ENCODE peak calls at places on chromosomes 3 and 15, in six cellular contexts. S is pancreas; B is type B pancreatic cell; M is lower leg skin; X is GM13977; Y is CD4-positive, alpha-beta T cell. V is an unnamed sample.

GRCh38 chr3:158918008-158918407 is 116.2 kb downstream of the MFSD1 start:
- DNase-seq in S (peak), B (no peak), M (no peak), X (peak), Y (no peak), V (no peak)

GRCh38 chr3:183924956-183925355 is 40.3 kb upstream of the PARL start:
- DNase-seq in S (no peak), B (no peak), M (peak), X (no peak), Y (no peak), V (peak)

GRCh38 chr3:51538115-51538458 is 432 bp upstream of the RAD54L2 start:
- DNase-seq in S (no peak), B (no peak), M (no peak), X (peak), Y (peak), V (no peak)

GRCh38 chr15:101183226-101183925 is 68.5 kb downstream of the CHSY1 start:
- DNase-seq in S (no peak), B (no peak), M (no peak), X (no peak), Y (no peak), V (no peak)

GRCh38 chr3:108473711-108474110 is 36.7 kb downstream of the MYH15 start:
- DNase-seq in S (no peak), B (no peak), M (no peak), X (no peak), Y (no peak), V (no peak)

GRCh38 chr3:82085356-82085755 is 323.9 kb upstream of the GBE1 start:
- DNase-seq in S (no peak), B (no peak), M (no peak), X (no peak), Y (no peak), V (no peak)

GRCh38 chr3:25002052-25002451 is 426.0 kb upstream of the RARB start:
- DNase-seq in S (no peak), B (no peak), M (no peak), X (no peak), Y (no peak), V (no peak)

GRCh38 chr3:10285307-10285706 is 7.4 kb downstream of the GHRL start:
- DNase-seq in S (no peak), B (no peak), M (no peak), X (no peak), Y (no peak), V (no peak)

GRCh38 chr15:67050062-67050461 is 15.3 kb upstream of the SMAD3 start:
- DNase-seq in S (no peak), B (no peak), M (no peak), X (no peak), Y (no peak), V (no peak)

GRCh38 chr15:66284276-66284675 is 9.1 kb upstream of the DIS3L start:
- DNase-seq in S (no peak), B (no peak), M (no peak), X (no peak), Y (no peak), V (no peak)

GRCh38 chr3:69182588-69183299 is 60.3 kb upstream of the LMOD3 start:
- DNase-seq in S (no peak), B (no peak), M (no peak), X (no peak), Y (no peak), V (peak)

GRCh38 chr15:49124371-49124770 is 31.0 kb downstream of the COPS2 start:
- DNase-seq in S (no peak), B (no peak), M (no peak), X (no peak), Y (no peak), V (no peak)

GRCh38 chr3:135516143-135516542 is 449.4 kb upstream of the PPP2R3A start:
- DNase-seq in S (no peak), B (no peak), M (no peak), X (no peak), Y (no peak), V (no peak)

GRCh38 chr3:117721866-117722265 is 1012.3 kb downstream of the TUSC7 start:
- DNase-seq in S (no peak), B (no peak), M (no peak), X (no peak), Y (no peak), V (no peak)

GRCh38 chr3:64667887-64668581 is 19.8 kb downstream of the ADAMTS9 start:
- DNase-seq in S (no peak), B (no peak), M (no peak), X (no peak), Y (no peak), V (no peak)
- TF ChIP-seq CTCF in S (no peak), B (peak), M (no peak), X (no peak), Y (no peak), V (no peak)

DNA sequence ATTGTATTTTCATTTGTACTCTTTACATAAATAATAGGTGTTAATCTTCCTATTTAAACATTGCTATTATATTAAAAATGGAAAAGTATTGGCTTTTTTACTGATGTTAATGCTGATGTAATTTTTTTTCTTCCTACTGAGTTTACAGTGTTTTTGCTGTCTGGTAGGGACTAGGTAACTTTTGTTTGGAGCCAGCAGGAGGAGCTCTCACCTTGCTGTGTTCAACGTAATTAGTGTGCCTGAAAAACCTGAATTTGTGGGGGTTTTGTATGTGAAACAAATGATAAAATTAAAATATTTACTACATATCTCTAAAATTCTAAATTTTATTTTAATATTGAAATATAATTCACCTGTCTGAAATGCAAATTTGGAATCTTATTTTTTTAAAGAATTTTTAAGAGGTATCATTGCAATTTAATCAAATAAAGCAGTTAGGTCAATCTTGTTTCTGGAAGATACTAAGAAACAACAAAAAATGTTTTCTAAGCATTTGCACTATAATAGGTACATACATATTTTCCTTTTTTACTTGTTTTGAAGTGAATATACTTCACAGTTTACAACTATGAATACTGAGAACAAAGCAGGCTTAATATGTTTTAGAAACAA is 48.8 kb downstream of the EPHA6 start:
- DNase-seq in S (no peak), B (no peak), M (no peak), X (no peak), Y (no peak), V (no peak)
- TF ChIP-seq CTCF in S (peak), B (peak), M (no peak), X (peak), Y (no peak), V (peak)

DNA sequence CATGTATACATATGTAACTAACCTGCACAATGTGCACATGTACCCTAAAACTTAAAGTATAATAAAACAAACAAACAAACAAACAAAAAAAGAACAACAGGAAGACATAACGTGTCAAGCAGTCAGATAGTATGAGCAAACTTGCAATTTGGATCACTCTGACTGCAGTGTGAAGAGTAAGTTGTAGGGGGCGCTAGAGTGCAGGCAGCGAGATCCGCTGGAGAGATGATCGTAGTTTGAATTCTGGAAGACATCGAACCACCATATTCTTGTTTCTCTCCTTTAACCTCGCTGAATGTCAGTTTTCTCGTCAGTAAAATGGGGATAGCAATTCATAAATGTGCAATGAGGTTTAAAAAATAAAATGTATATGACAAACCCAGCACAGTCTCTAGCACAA is 165.2 kb upstream of the LMCD1 start:
- DNase-seq in S (no peak), B (no peak), M (no peak), X (no peak), Y (no peak), V (no peak)
- TF ChIP-seq CTCF in S (no peak), B (peak), M (no peak), X (peak), Y (no peak), V (peak)

GRCh38 chr3:114447545-114447944 is 153.7 kb downstream of the TIGIT start:
- DNase-seq in S (no peak), B (no peak), M (no peak), X (no peak), Y (no peak), V (no peak)
- TF ChIP-seq CTCF in S (no peak), B (no peak), M (no peak), X (peak), Y (no peak), V (no peak)

DNA sequence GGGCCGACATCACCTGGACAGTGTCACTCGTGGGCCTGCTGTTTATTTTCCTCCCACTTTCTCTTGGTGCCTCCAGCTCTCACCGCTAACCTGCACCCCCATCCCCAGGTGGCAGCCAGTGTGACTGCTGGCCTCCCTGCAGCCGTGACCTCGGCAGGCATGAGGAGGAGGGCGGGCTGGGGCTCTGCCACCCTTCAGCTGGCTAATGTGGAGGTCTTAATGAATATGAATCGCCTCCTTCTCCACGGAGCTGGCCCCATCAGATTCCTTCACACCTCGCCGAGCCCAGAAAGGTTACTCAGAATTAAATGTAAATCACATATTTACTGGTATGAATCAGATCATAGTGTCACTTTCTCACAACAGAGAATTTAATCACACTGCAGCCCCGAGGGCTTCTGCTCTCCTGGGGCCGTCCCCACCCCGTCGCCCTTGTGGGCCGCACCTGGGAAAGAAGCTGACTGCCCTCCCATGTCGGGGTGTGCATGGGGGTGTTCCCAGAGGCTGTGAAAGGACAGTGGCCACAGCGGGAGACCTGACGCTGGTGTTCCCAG is 171.1 kb upstream of the TLE3 start:
- DNase-seq in S (no peak), B (no peak), M (no peak), X (peak), Y (no peak), V (no peak)
- TF ChIP-seq CTCF in S (no peak), B (no peak), M (no peak), X (no peak), Y (no peak), V (no peak)

DNA sequence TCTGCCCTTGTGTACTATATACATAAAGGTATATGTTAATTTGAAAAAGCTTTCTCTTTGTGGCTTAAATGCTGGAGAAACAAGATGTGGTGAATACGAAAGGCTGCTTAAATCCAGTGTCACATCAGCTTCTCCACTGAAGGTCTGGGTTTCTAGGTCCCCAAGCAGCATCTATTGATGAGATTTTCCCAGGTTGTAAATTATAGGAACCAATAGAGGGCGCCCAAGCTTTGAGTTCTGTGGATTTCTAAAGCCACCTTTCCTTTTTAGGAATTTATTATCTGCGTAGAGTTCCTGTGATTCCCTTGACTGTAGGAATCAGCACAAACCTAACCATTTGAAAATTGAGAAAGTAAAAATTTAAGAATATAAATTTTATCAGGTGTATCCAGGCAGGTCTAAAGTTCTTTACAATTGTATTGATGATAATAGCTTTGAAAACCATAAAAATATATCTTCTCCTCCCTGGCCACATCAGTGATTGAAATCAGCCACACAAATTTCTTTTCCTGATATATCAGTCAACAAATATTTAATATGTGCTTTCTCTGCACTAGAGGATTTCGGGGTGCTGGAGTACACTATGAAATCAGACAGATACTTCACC is 88.3 kb upstream of the ADAMTSL3 start:
- DNase-seq in S (no peak), B (no peak), M (no peak), X (peak), Y (no peak), V (no peak)
- TF ChIP-seq CTCF in S (peak), B (peak), M (no peak), X (peak), Y (peak), V (peak)

DNA sequence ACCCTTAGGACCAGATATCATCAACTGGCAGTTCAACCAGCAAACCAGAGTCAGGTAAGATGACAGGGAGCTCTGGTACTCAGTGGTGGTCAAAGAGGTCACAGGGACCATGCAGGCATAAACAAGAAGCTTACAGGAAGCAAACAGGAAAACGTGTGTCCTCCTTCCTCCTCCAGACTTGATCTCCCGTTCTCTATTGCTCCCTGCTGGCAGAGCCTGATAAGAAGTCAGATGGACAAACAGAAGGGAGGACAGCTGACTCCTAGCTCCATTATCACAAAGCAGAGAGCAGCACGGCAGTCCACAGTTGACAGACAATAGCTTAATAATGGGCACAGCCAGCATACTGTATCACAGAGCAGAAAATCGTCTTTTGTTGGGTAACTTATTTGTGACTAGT is 156.5 kb upstream of the SLC2A2 start:
- DNase-seq in S (peak), B (no peak), M (no peak), X (no peak), Y (no peak), V (no peak)
- TF ChIP-seq CTCF in S (peak), B (peak), M (no peak), X (no peak), Y (no peak), V (peak)

GRCh38 chr3:180615954-180616353 is 14.0 kb downstream of the TTC14 start:
- DNase-seq in S (no peak), B (no peak), M (no peak), X (no peak), Y (no peak), V (no peak)

GRCh38 chr3:180624714-180625113 is 22.8 kb downstream of the TTC14 start:
- DNase-seq in S (no peak), B (no peak), M (no peak), X (no peak), Y (no peak), V (no peak)

GRCh38 chr3:180617049-180617448 is 15.1 kb downstream of the TTC14 start:
- DNase-seq in S (no peak), B (no peak), M (no peak), X (no peak), Y (no peak), V (no peak)

DNA sequence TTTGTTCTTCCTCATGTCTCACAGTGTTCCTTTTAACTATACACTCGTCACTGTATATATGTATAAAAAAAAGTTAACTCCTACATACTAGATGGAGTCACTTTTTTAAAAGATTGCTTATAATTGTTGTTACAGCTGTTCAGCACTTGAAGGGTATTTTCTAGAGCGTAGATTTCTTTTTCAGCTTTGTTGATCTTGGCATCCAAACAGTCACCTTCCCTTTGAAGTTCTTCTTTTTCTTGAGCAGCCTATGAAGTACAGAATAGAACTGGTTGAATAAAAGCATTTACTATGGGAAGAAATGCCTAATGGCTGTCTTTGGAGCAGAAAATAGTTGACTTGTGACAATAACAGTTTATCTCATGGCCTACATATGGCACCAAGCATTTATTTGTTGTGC is 17.8 kb downstream of the TTC14 start:
- DNase-seq in S (no peak), B (no peak), M (no peak), X (no peak), Y (no peak), V (no peak)
- TF ChIP-seq CTCF in S (no peak), B (no peak), M (no peak), X (no peak), Y (no peak), V (no peak)

DNA sequence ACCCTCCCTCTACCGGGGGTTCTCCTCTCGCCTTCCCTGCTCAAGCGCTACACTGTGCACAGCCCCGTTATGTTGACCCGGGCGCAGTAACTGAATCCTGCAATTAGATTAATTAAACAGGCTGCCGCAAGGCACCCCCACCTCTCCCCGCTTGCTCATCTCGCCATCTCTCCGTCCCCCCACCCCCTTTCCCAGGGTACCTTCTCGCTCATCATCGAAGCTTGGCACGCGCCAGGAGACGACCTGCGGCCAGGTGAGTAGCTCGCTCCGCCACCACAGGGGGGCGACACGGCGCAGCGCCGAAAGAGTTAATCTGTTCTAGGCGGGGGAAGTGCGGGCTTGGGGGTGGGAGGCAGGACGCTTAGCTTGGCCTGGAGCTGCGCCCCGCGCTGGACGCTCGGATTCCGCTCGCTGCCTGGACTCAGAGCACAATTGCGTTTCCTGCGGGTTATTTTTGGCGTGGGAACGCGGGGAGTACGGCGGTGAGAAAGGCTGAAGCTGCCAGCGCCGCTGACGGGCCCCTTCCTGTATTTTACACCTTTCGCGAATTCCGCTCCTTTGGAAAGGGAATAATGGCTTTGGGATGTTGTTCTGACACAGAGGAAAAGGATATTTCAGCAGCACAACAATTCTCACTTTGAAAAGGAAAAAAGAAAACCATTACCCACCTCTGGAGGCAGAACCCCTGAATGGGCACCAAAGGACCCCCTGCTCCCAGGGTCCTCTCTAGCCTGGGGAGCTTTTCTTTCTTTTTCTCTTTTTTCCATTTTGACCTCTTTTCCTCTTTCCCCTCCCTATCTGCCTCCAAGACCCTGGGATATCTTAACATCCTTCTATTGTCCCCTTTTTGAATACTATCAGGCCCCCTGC is 1.5 kb downstream of the DLL4 start:
- DNase-seq in S (peak), B (peak), M (no peak), X (peak), Y (no peak), V (no peak)
- TF ChIP-seq CTCF in S (peak), B (peak), M (no peak), X (peak), Y (peak), V (peak)